ENCODE peak calls at places on chromosomes 7 and 10, in seven cellular contexts. N, Y, J, X, R, M and P are unnamed samples.

GRCh38 chr7:150939052-150939810 is 38.9 kb downstream of the KCNH2 start:
- DNase-seq in N (no peak), X (no peak), R (no peak), M (no peak), Y (no peak), J (no peak), P (no peak)

GRCh38 chr10:32960022-32960421 is 2.0 kb upstream of the ITGB1 start:
- DNase-seq in J (no peak), Y (no peak), X (no peak), N (no peak), R (no peak), M (no peak), P (no peak)

GRCh38 chr7:158958618-158959017 is 102.3 kb downstream of the DYNC2I1 start:
- DNase-seq in R (no peak), M (no peak), X (no peak), J (no peak), N (no peak), Y (no peak), P (no peak)

GRCh38 chr7:131554880-131555516 is 1.4 kb downstream of the PODXL start:
- DNase-seq in R (no peak), X (no peak), J (no peak), M (no peak), Y (no peak), N (no peak), P (no peak)

GRCh38 chr10:35412900-35413491 is 76.7 kb downstream of the CCNY start:
- DNase-seq in Y (peak; percentile 55), J (peak; percentile 58), N (no peak), X (no peak), M (no peak), R (peak; percentile 58), P (no peak)

GRCh38 chr10:68096913-68097509 is 12.3 kb upstream of the MYPN start:
- DNase-seq in Y (peak; percentile 88), R (peak; percentile 94), J (peak; percentile 96), X (peak; percentile 75), M (peak; percentile 57), N (no peak), P (no peak)

GRCh38 chr10:69439813-69440506 is 11.3 kb upstream of the TSPAN15 start:
- DNase-seq in J (peak; percentile 83), X (no peak), N (no peak), Y (no peak), M (no peak), R (peak; percentile 83), P (no peak)

GRCh38 chr10:71351087-71351486 is 32.0 kb downstream of the SLC29A3 start:
- DNase-seq in M (no peak), X (no peak), J (no peak), N (no peak), Y (no peak), R (no peak), P (no peak)

GRCh38 chr7:134056816-134057215 is 70.3 kb upstream of the LRGUK start:
- DNase-seq in R (no peak), M (no peak), N (no peak), X (no peak), Y (no peak), J (no peak), P (no peak)

GRCh38 chr7:151793531-151793935 is 83.4 kb downstream of the PRKAG2 start:
- DNase-seq in X (no peak), J (peak; percentile 40), R (no peak), M (no peak), N (no peak), Y (no peak), P (no peak)

GRCh38 chr7:80781561-80781979 is 137.3 kb downstream of the SEMA3C start:
- DNase-seq in Y (peak; percentile 65), X (no peak), M (peak; percentile 84), N (peak; percentile 10), J (peak; percentile 81), R (peak; percentile 96), P (no peak)

GRCh38 chr10:79014796-79015195 is 54.0 kb upstream of the ZMIZ1 start:
- DNase-seq in M (no peak), N (peak; percentile 25), Y (no peak), R (no peak), J (no peak), X (no peak), P (no peak)

GRCh38 chr7:106126170-106126938 is 14.2 kb upstream of the SYPL1 start:
- DNase-seq in J (peak; percentile 67), Y (peak; percentile 89), R (peak; percentile 75), X (peak; percentile 33), N (no peak), M (peak; percentile 33), P (no peak)

GRCh38 chr10:72328829-72329204 is 25.9 kb downstream of the DNAJB12 start:
- DNase-seq in X (no peak), Y (no peak), R (no peak), J (no peak), M (no peak), N (no peak), P (no peak)

GRCh38 chr7:111559665-111560064 is 2.6 kb downstream of the IMMP2L start:
- DNase-seq in M (no peak), R (no peak), X (no peak), Y (no peak), N (no peak), J (no peak), P (no peak)

GRCh38 chr10:26199841-26200240 is 16.7 kb upstream of the GAD2 start:
- DNase-seq in N (no peak), R (no peak), M (no peak), Y (no peak), X (no peak), J (no peak), P (no peak)

GRCh38 chr7:65371468-65371867 is 2.2 kb upstream of the ZNF92 start:
- DNase-seq in X (peak; percentile 31), R (no peak), J (no peak), N (peak; percentile 32), M (no peak), Y (no peak), P (no peak)

GRCh38 chr10:81953420-81953819 is 78.4 kb downstream of the NRG3 start:
- DNase-seq in N (no peak), M (no peak), Y (peak; percentile 22), X (no peak), R (no peak), J (no peak), P (no peak)

GRCh38 chr7:101378808-101379207 is 16.1 kb downstream of the COL26A1 start:
- DNase-seq in Y (no peak), J (peak; percentile 46), R (peak; percentile 82), N (no peak), X (no peak), M (no peak), P (no peak)

GRCh38 chr10:124724279-124725027 is 19.7 kb downstream of the FAM53B start:
- DNase-seq in X (no peak), J (no peak), R (no peak), Y (no peak), M (no peak), N (peak; percentile 92), P (no peak)

GRCh38 chr7:111082351-111082750 is 8.6 kb upstream of the LRRN3 start:
- DNase-seq in N (no peak), R (peak; percentile 84), Y (peak; percentile 74), J (peak; percentile 71), M (no peak), X (no peak), P (no peak)